ENCODE peak calls at places on chromosomes 6 and 20, in six cellular contexts. W, I, M, Q, D and P are unnamed samples.

GRCh38 chr6:108596947-108597346 is 36.2 kb downstream of the FOXO3 start:
- DNase-seq in W (no peak), I (no peak), M (no peak), Q (no peak), D (no peak), P (no peak)

GRCh38 chr6:105786890-105787655 is 299.1 kb upstream of the PRDM1 start:
- DNase-seq in W (no peak), I (no peak), M (no peak), Q (no peak), D (no peak), P (no peak)

GRCh38 chr6:156582509-156582992 is 194.6 kb upstream of the ARID1B start:
- DNase-seq in W (no peak), I (no peak), M (no peak), Q (no peak), D (no peak), P (no peak)

GRCh38 chr6:22418714-22419113 is 121.9 kb upstream of the PRL start:
- DNase-seq in W (no peak), I (no peak), M (no peak), Q (no peak), D (no peak), P (no peak)

GRCh38 chr6:7904654-7905319 is 5.8 kb downstream of the TXNDC5 start:
- DNase-seq in W (no peak), I (no peak), M (no peak), Q (no peak), D (no peak), P (no peak)

GRCh38 chr20:6044102-6044501 is 9.8 kb downstream of the LRRN4 start:
- DNase-seq in W (no peak), I (no peak), M (no peak), Q (no peak), D (peak), P (no peak)

GRCh38 chr6:6320901-6321300 is 439 bp upstream of the F13A1 start:
- DNase-seq in W (no peak), I (no peak), M (no peak), Q (no peak), D (peak), P (no peak)

GRCh38 chr6:98648211-98648914 is 186.0 kb upstream of the POU3F2 start:
- DNase-seq in W (no peak), I (no peak), M (no peak), Q (no peak), D (no peak), P (no peak)

GRCh38 chr20:15498926-15499325 is 1074.3 kb downstream of the KIF16B start:
- DNase-seq in W (no peak), I (no peak), M (no peak), Q (no peak), D (no peak), P (no peak)

GRCh38 chr6:110618591-110619267 is 142.3 kb upstream of the SLC22A16 start:
- DNase-seq in W (no peak), I (no peak), M (no peak), Q (peak), D (peak), P (no peak)

GRCh38 chr6:30399390-30400058 is 54.6 kb downstream of the RPP21 start:
- DNase-seq in W (no peak), I (no peak), M (no peak), Q (no peak), D (no peak), P (no peak)

GRCh38 chr6:4191271-4191721 is 55.9 kb upstream of the ECI2 start:
- DNase-seq in W (no peak), I (no peak), M (no peak), Q (no peak), D (no peak), P (no peak)

GRCh38 chr6:139568956-139569538 is 194.6 kb upstream of the CITED2 start:
- DNase-seq in W (no peak), I (no peak), M (no peak), Q (peak), D (no peak), P (no peak)

GRCh38 chr6:168373389-168373788 is 53.8 kb upstream of the DACT2 start:
- DNase-seq in W (no peak), I (no peak), M (no peak), Q (no peak), D (no peak), P (no peak)

GRCh38 chr6:20069130-20069529 is 143.1 kb downstream of the MBOAT1 start:
- DNase-seq in W (no peak), I (no peak), M (no peak), Q (no peak), D (no peak), P (no peak)

GRCh38 chr6:144173971-144174370 is 23.7 kb downstream of the STX11 start:
- DNase-seq in W (no peak), I (no peak), M (no peak), Q (no peak), D (no peak), P (no peak)